ENCODE peak calls at places on chromosome 16, in eight cellular contexts. Q is stimulated activated CD4-positive, alpha-beta T cell treated with anti-CD3 and anti-CD28 coated beads, Interleukin-1b, Interleukin-23, amount 100 ng/mL, for 48 hours; S is nucleus accumbens; J is SHP77 treated with DMSO at 0.1 percent for 48 hours; Z is EL; F is RWPE1; Y is RKO; L is amygdala. I is an unnamed sample.

GRCh38 chr16:67865318-67865717 is 7.5 kb upstream of the EDC4 start:
- DNase-seq in S (no peak), Y (peak; percentile 75), L (no peak), F (no peak), Z (peak; percentile 47), J (no peak), Q (no peak), I (peak; percentile 63)

GRCh38 chr16:70160821-70161220 is 12.8 kb upstream of the CLEC18C start:
- DNase-seq in Z (no peak), J (no peak), L (no peak), S (no peak), Y (no peak), F (no peak), Q (no peak), I (no peak)

GRCh38 chr16:87284183-87284582 is 33.0 kb downstream of the C16orf95 start:
- DNase-seq in F (no peak), J (no peak), L (no peak), Q (no peak), S (no peak), Y (no peak), Z (no peak), I (no peak)

GRCh38 chr16:21608647-21609328 is 9.4 kb downstream of the METTL9 start:
- DNase-seq in Y (no peak), Z (no peak), L (no peak), Q (no peak), S (no peak), F (no peak), J (no peak), I (peak; percentile 37)

GRCh38 chr16:65480276-65480675 is 358.4 kb upstream of the CDH11 start:
- DNase-seq in S (no peak), Y (no peak), J (no peak), Q (no peak), F (no peak), L (no peak), Z (no peak), I (no peak)

GRCh38 chr16:46947900-46948547 is 25.4 kb downstream of the DNAJA2 start:
- DNase-seq in J (peak; percentile 20), Y (peak; percentile 73), Z (peak; percentile 52), F (peak; percentile 52), L (no peak), S (no peak), Q (peak; percentile 12), I (peak; percentile 27)

GRCh38 chr16:6122401-6122800 is 1024.8 kb upstream of the EEF2KMT start:
- DNase-seq in Q (no peak), F (no peak), Y (no peak), J (no peak), Z (no peak), S (no peak), L (no peak), I (no peak)

GRCh38 chr16:85514295-85514600 is 98.9 kb upstream of the GSE1 start:
- DNase-seq in L (no peak), S (no peak), Z (no peak), Q (no peak), F (no peak), J (no peak), Y (no peak), I (no peak)

GRCh38 chr16:2514333-2515179 is 804 bp downstream of the ATP6V0C start:
- DNase-seq in F (no peak), S (no peak), L (no peak), Y (no peak), Q (peak; percentile 36), J (no peak), Z (no peak), I (no peak)

GRCh38 chr16:19926449-19927390 is 42.1 kb upstream of the GPRC5B start:
- DNase-seq in S (no peak), F (peak; percentile 18), J (no peak), L (no peak), Y (peak; percentile 36), Q (no peak), Z (peak; percentile 73), I (peak; percentile 55)

GRCh38 chr16:84739349-84740124 is 39.7 kb downstream of the USP10 start:
- DNase-seq in J (no peak), F (peak; percentile 64), Y (peak; percentile 43), Q (no peak), Z (peak; percentile 91), L (no peak), S (no peak), I (peak; percentile 78)